ENCODE peak calls at places on chromosomes 5 and 9, in eight cellular contexts. Z is K562, B is right lobe of liver, Q is GM12878, S is Peyer's patch, R is IMR-90, P is sigmoid colon, U is ovary. H is an unnamed sample. For H3K4me1 and H3K27me3, the result is how much of the 10 kb centered on the place peaks cover.

GRCh38 chr5:176724472-176724871 is 77.2 kb downstream of the TSPAN17 start:
- DNase-seq in B (no peak), P (no peak), R (no peak), Z (no peak), S (no peak), U (no peak), Q (no peak), H (no peak)

GRCh38 chr9:106655966-106656365 is 207.0 kb upstream of the ZNF462 start:
- DNase-seq in B (no peak), P (no peak), S (no peak), U (no peak), Q (no peak), R (no peak), Z (no peak), H (no peak)

GRCh38 chr5:114467729-114468128 is 105.9 kb downstream of the KCNN2 start:
- DNase-seq in Z (no peak), R (peak), Q (no peak), P (no peak), U (no peak), S (no peak), B (no peak), H (no peak)

GRCh38 chr9:76576344-76576743 is 117.4 kb downstream of the GCNT1 start:
- DNase-seq in Z (no peak), U (no peak), S (peak), Q (peak), R (peak), B (no peak), P (peak), H (no peak)

GRCh38 chr9:137487454-137488329 is 28.6 kb upstream of the NSMF start:
- DNase-seq in P (peak), R (no peak), S (no peak), Q (no peak), U (no peak), Z (no peak), B (no peak), H (no peak)

GRCh38 chr5:178786859-178787499 is 56.5 kb upstream of the ZNF354A start:
- DNase-seq in Z (no peak), Q (no peak), B (no peak), P (no peak), U (no peak), R (peak), S (no peak), H (peak)

GRCh38 chr9:95773061-95773433 is 102.4 kb upstream of the ERCC6L2 start:
- DNase-seq in P (no peak), U (no peak), Z (no peak), R (peak), Q (no peak), B (no peak), S (no peak), H (no peak)

GRCh38 chr9:79812507-79813261 is 240.9 kb downstream of the TLE4 start:
- DNase-seq in P (no peak), S (peak), B (no peak), Z (no peak), R (no peak), Q (peak), U (no peak), H (no peak)

GRCh38 chr5:127596501-127596900 is 52.4 kb upstream of the CTXN3 start:
- DNase-seq in U (no peak), Z (no peak), Q (no peak), P (no peak), S (no peak), B (no peak), R (no peak), H (no peak)

GRCh38 chr5:156815988-156816599 is 34.0 kb upstream of the PPP1R2B start:
- DNase-seq in S (no peak), B (no peak), R (peak), Z (no peak), P (no peak), U (no peak), Q (no peak), H (peak)

GRCh38 chr5:115377468-115378217 is 81.2 kb upstream of the CCDC112 start:
- DNase-seq in R (peak), Z (no peak), B (no peak), S (no peak), U (no peak), Q (peak), P (no peak), H (no peak)

GRCh38 chr5:138466900-138467710 is 1.8 kb downstream of the EGR1 start:
- DNase-seq in S (no peak), U (no peak), Q (no peak), P (no peak), B (no peak), R (peak), Z (no peak), H (peak)

GRCh38 chr5:39176740-39177628 is 42.4 kb downstream of the FYB1 start:
- DNase-seq in B (no peak), Z (no peak), U (no peak), P (no peak), S (no peak), R (no peak), Q (peak), H (no peak)

GRCh38 chr5:38226091-38226490 is 32.3 kb upstream of the EGFLAM start:
- DNase-seq in Q (no peak), B (no peak), Z (no peak), P (no peak), R (no peak), U (no peak), S (no peak), H (no peak)

GRCh38 chr5:9437741-9438240 is 108.1 kb downstream of the SEMA5A start:
- DNase-seq in P (no peak), B (no peak), Q (no peak), U (no peak), S (no peak), R (peak), Z (no peak), H (no peak)

GRCh38 chr9:69145148-69145547 is 28.9 kb upstream of the TJP2 start:
- DNase-seq in P (no peak), R (no peak), Z (no peak), Q (no peak), B (no peak), S (no peak), U (no peak), H (no peak)

GRCh38 chr5:59799668-59800374 is 93.7 kb downstream of the PDE4D start:
- DNase-seq in Q (peak), P (no peak), U (no peak), S (no peak), R (peak), B (no peak), Z (peak), H (peak)

GRCh38 chr5:113757508-113757907 is 244.0 kb downstream of the YTHDC2 start:
- DNase-seq in U (no peak), R (no peak), B (no peak), S (no peak), Z (no peak), P (no peak), Q (no peak), H (no peak)

GRCh38 chr5:84376346-84376745 is 8.3 kb downstream of the EDIL3 start:
- DNase-seq in P (no peak), R (no peak), S (no peak), Z (no peak), U (no peak), Q (no peak), B (no peak), H (no peak)

GRCh38 chr9:89191004-89191403 is 12.4 kb upstream of the SHC3 start:
- DNase-seq in U (no peak), Z (no peak), Q (no peak), R (no peak), P (no peak), B (no peak), S (no peak), H (no peak)

GRCh38 chr5:27124590-27124989 is 86.2 kb upstream of the CDH9 start:
- DNase-seq in R (peak), U (no peak), P (no peak), Z (peak), S (no peak), B (no peak), Q (no peak), H (no peak)

GRCh38 chr5:176918613-176919012 is 19.5 kb upstream of the HK3 start:
- DNase-seq in B (no peak), S (no peak), P (no peak), Z (no peak), Q (no peak), U (no peak), R (no peak), H (no peak)

GRCh38 chr9:95124582-95125359 is 192.7 kb downstream of the FANCC start:
- DNase-seq in Z (no peak), R (no peak), Q (no peak), B (no peak), U (no peak), P (no peak), S (peak), H (no peak)

GRCh38 chr5:93607367-93608258 is 24.6 kb downstream of the NR2F1 start:
- DNase-seq in S (no peak), U (no peak), R (peak), B (no peak), Q (no peak), P (no peak), Z (no peak), H (no peak)

GRCh38 chr9:101880846-101881245 is 142.4 kb upstream of the GRIN3A start:
- DNase-seq in S (no peak), R (no peak), P (no peak), Q (no peak), Z (no peak), B (no peak), U (no peak), H (no peak)

GRCh38 chr5:125056641-125057345 is 310.4 kb upstream of the ZNF608 start:
- DNase-seq in Z (no peak), S (no peak), R (no peak), B (no peak), P (no peak), U (no peak), Q (no peak), H (no peak)

GRCh38 chr5:124446125-124446524 is 300.3 kb downstream of the ZNF608 start:
- DNase-seq in P (no peak), Q (no peak), R (no peak), B (no peak), U (no peak), Z (no peak), S (no peak), H (no peak)

GRCh38 chr9:103734471-103734870 is 359.6 kb upstream of the SMC2 start:
- DNase-seq in U (no peak), P (no peak), Q (no peak), B (no peak), S (no peak), Z (no peak), R (no peak), H (no peak)

GRCh38 chr5:107669543-107670027 is 1.2 kb downstream of the EFNA5 start:
- DNase-seq in B (no peak), S (no peak), P (peak), Z (no peak), Q (no peak), U (peak), R (peak), H (peak)

GRCh38 chr5:140322751-140323731 is 20.1 kb upstream of the PFDN1 start:
- DNase-seq in Z (no peak), P (peak), S (no peak), R (peak), U (peak), B (no peak), Q (no peak), H (peak)

GRCh38 chr5:132476853-132477729 is 13.5 kb downstream of the IRF1 start:
- DNase-seq in S (no peak), R (no peak), Q (no peak), P (peak), U (peak), B (no peak), Z (no peak), H (no peak)

GRCh38 chr5:9894571-9895304 is 264.6 kb upstream of the TAS2R1 start:
- DNase-seq in U (no peak), B (no peak), Q (no peak), P (no peak), S (no peak), R (no peak), Z (no peak), H (no peak)

GRCh38 chr9:127983847-127984289 is 3.1 kb upstream of the EEIG1 start:
- DNase-seq in S (peak), Q (peak), P (no peak), Z (no peak), U (no peak), R (no peak), B (no peak), H (no peak)

GRCh38 chr5:55533806-55534435 is 843 bp downstream of the PLPP1 start:
- DNase-seq in B (no peak), S (no peak), P (no peak), Z (no peak), U (no peak), Q (peak), R (peak), H (no peak)

GRCh38 chr9:102499468-102499867 is 495.7 kb upstream of the CYLC2 start:
- DNase-seq in P (no peak), Z (no peak), U (no peak), S (no peak), R (no peak), Q (no peak), B (no peak), H (no peak)

GRCh38 chr9:115986508-115986907 is 167.1 kb upstream of the PAPPA start:
- DNase-seq in S (no peak), Z (no peak), B (no peak), R (no peak), Q (no peak), P (no peak), U (no peak), H (no peak)

GRCh38 chr9:81557452-81557956 is 131.8 kb downstream of the TLE1 start:
- DNase-seq in R (no peak), B (no peak), U (no peak), P (no peak), Q (no peak), Z (no peak), S (no peak), H (no peak)

GRCh38 chr9:81559197-81559596 is 130.2 kb downstream of the TLE1 start:
- DNase-seq in Q (no peak), R (no peak), S (no peak), B (no peak), P (no peak), Z (no peak), U (no peak), H (no peak)

GRCh38 chr9:81560851-81561732 is 128.3 kb downstream of the TLE1 start:
- DNase-seq in U (no peak), Q (no peak), S (no peak), R (no peak), B (no peak), Z (no peak), P (no peak), H (no peak)

GRCh38 chr9:81557957-81558791 is 131.2 kb downstream of the TLE1 start:
- DNase-seq in Q (no peak), B (no peak), S (no peak), Z (no peak), U (no peak), R (peak), P (no peak), H (peak)

GRCh38 chr9:81559741-81560140 is 129.6 kb downstream of the TLE1 start:
- DNase-seq in R (peak), P (no peak), Q (no peak), S (no peak), B (no peak), Z (no peak), U (no peak), H (no peak)
- H3K4me1 ChIP-seq in R (under half), P (under half), Q (under half), S (under half), B (under half), Z (under half), U (under half), H (under half)

GRCh38 chr9:34374339-34374738 is 2.4 kb downstream of the MYORG start:
- DNase-seq in Z (no peak), P (no peak), B (no peak), R (no peak), Q (no peak), U (no peak), S (no peak), H (no peak)
- H3K27me3 ChIP-seq in Z (under half), P (under half), B (under half), R (under half), Q (under half), U (under half), S (under half), H (under half)

GRCh38 chr9:129080608-129081387 is at the start of gene DOLPP1:
- DNase-seq in S (peak), B (peak), Q (peak), U (peak), R (peak), P (peak), Z (peak), H (peak)
- TF ChIP-seq POLR2A in S (peak), B (peak), Q (peak), U (peak), R (no peak), P (peak), Z (peak), H (peak)

DNA sequence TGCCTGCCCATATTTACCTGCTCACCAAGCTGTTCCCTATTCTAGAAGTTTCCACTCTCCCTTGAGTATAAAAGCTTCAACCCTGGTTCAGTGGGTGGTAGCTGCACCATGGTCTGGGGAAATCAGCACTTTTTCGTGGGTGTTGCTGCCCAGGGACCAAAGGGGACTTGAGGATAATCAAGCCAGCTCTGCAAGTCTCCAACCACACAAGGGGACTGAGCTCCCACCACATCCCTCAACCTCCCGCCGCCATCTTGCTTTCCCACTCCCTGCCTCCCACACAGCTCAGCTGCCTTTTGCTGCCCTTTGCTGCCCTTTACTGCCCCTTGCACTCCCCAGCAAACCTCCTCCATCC is 210.0 kb downstream of the AUH start:
- DNase-seq in U (no peak), S (no peak), Q (no peak), Z (no peak), P (no peak), B (no peak), R (no peak), H (no peak)
- H3K4me1 ChIP-seq in U (under half), S (under half), Q (under half), Z (under half), P (under half), B (under half), R (under half), H (under half)

DNA sequence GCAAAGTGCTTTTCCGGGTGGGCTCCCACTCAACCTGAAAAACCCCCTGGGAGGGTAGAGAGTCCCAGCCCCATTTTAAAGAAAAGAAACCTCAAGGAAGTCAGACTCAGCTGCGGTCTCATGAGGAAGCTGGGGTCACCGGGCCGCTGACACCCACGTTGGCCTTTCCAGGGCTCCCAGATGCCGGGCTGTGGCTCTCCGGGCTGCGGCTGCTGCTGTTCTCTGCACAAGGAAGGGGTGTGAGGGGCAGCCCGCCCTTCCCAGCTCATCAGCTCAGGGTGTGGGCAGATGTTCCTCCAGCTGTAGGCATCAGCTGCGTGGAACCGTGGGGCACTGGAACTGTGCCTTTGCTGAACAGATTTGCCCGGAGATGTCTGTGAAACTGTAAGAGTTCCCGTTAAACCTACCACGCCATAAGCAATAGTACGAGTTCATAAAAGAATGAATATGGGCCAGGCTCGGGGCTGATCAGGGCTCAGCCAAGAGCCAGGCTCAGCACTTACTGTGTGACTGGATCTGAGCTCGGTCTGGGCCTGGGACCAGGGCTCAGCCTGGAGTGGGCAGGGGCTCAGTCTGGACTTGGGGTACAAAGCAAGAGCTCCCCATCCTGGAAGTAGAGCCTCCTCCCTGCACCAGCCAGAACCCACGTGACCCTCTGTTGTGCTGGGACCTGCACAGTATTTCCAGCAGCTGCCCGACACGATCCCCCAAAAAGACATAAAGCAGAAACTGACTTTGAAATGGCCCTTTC is 130.2 kb upstream of the PPP1R26 start:
- DNase-seq in S (no peak), U (no peak), P (no peak), Q (no peak), R (no peak), Z (no peak), B (no peak), H (no peak)
- H3K27me3 ChIP-seq in S (under half), U (under half), P (under half), Q (under half), R (under half), Z (half or more), B (under half), H (under half)

GRCh38 chr9:1353291-1353690 is 303.1 kb downstream of the DMRT2 start:
- DNase-seq in R (no peak), Q (no peak), B (no peak), P (no peak), Z (no peak), U (no peak), S (no peak), H (no peak)

DNA sequence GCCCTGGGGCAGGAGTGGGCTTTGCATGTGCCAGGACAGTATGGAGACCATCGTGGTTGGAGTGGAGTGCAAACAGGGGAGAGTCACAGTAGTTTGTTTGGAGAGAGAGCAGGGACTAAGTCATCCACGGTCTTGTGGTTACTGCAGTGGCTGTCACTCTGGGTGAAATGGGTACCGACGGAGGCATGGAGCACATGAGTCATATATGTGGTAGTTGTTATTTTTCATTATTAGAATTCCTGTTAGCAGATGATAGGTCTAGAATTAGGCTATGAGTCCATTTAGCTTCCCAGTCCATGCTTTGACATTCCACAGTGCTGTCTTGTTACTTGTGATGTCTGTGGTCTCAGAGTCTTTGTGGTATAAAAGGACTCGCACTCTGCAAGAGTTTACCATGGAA is 303.9 kb downstream of the DMRT2 start:
- DNase-seq in S (no peak), Q (no peak), P (no peak), B (no peak), Z (no peak), U (no peak), R (no peak), H (no peak)
- TF ChIP-seq POLR2A in S (no peak), Q (no peak), P (no peak), B (no peak), Z (no peak), U (no peak), R (no peak), H (no peak)

GRCh38 chr9:26754494-26755188 is 138.0 kb downstream of the CAAP1 start:
- DNase-seq in B (peak), P (no peak), S (no peak), Z (no peak), R (no peak), Q (no peak), U (no peak), H (no peak)
- H3K4me1 ChIP-seq in B (under half), P (under half), S (under half), Z (under half), R (under half), Q (under half), U (under half), H (under half)

DNA sequence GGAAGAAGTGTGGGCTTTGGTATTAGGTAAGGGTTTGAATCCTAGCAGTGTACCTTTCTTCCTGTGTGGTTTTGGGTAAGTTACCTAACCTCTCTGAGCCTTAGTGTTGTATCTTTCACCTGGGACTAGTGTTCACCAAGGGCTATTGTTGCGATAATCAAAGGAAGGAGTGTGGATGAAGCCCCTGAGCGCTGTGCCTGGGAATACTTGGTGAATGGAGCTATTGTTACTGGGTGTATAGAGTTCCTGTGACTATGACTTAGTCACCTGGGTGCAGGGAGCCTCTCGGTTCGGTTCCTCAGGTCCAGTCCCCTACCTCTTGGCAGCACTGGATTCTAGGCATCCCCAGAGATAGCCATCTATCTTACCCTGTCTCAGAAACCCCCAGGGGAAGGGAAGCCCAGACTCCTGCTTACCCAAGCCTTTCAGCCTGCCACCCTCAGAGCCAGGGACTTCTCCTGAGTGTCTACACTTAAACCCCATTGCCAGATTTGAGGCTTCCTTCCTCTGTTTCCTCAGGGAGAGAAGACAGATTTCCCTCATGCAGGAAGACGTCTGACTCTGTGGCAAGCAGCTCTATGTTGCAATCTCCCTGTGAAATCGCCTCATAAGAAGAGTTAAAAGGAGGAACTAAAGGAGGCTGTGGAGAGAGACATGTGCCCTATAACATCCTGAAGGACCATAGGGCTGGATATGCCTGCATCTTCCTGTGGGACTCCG is 181.0 kb upstream of the PITX1 start:
- DNase-seq in P (peak), U (no peak), S (no peak), Z (no peak), Q (no peak), R (peak), B (peak), H (no peak)
- H3K27me3 ChIP-seq in P (under half), U (under half), S (under half), Z (under half), Q (under half), R (under half), B (under half), H (under half)

H was measured in body of pancreas.